ENCODE peak calls at places on chromosomes 4 and X, in eight cellular contexts. D, C, G, K, B, T, V and J are unnamed samples.

GRCh38 chr4:67393699-67394281 is 151.5 kb downstream of the CENPC start:
- DNase-seq in D (no peak), C (no peak), G (peak; percentile 55), K (peak; percentile 54), B (no peak), T (peak; percentile 46), V (peak; percentile 15), J (peak; percentile 15)

GRCh38 chr4:3442959-3443749 is 1.4 kb downstream of the HGFAC start:
- DNase-seq in D (peak; percentile 60), C (peak; percentile 52), G (peak; percentile 14), K (peak; percentile 20), B (peak; percentile 50), T (peak; percentile 96), V (peak; percentile 77), J (no peak)

GRCh38 chrX:4710618-4711433 is 997.4 kb upstream of the PRKX start:
- DNase-seq in D (no peak), C (no peak), G (no peak), K (no peak), B (peak; percentile 12), T (no peak), V (peak; percentile 23), J (no peak)

GRCh38 chr4:140070369-140070768 is 83.6 kb downstream of the MAML3 start:
- DNase-seq in D (peak; percentile 23), C (no peak), G (no peak), K (no peak), B (no peak), T (no peak), V (no peak), J (no peak)

GRCh38 chr4:156948133-156948532 is 23.5 kb downstream of the PDGFC start:
- DNase-seq in D (no peak), C (no peak), G (no peak), K (no peak), B (no peak), T (no peak), V (no peak), J (no peak)

GRCh38 chr4:138062929-138063328 is 179.2 kb downstream of the SLC7A11 start:
- DNase-seq in D (no peak), C (no peak), G (peak; percentile 31), K (no peak), B (no peak), T (no peak), V (peak; percentile 22), J (no peak)

GRCh38 chr4:174398728-174399127 is 115.0 kb downstream of the CEP44 start:
- DNase-seq in D (no peak), C (no peak), G (peak; percentile 95), K (peak; percentile 72), B (no peak), T (no peak), V (no peak), J (peak; percentile 4)

GRCh38 chr4:66590488-66591215 is 920.4 kb upstream of the EPHA5 start:
- DNase-seq in D (no peak), C (no peak), G (peak; percentile 13), K (no peak), B (no peak), T (no peak), V (no peak), J (no peak)

GRCh38 chr4:52979821-52980590 is 117.9 kb downstream of the RASL11B start:
- DNase-seq in D (no peak), C (no peak), G (no peak), K (no peak), B (no peak), T (no peak), V (no peak), J (no peak)

GRCh38 chrX:39212456-39212855 is 411.2 kb downstream of the MID1IP1 start:
- DNase-seq in D (peak; percentile 10), C (no peak), G (no peak), K (no peak), B (no peak), T (no peak), V (no peak), J (no peak)

GRCh38 chr4:8182294-8182693 is 16.8 kb upstream of the SH3TC1 start:
- DNase-seq in D (no peak), C (no peak), G (no peak), K (no peak), B (no peak), T (no peak), V (no peak), J (no peak)

GRCh38 chr4:74796631-74797030 is 2.3 kb upstream of the BTC start:
- DNase-seq in D (no peak), C (no peak), G (no peak), K (no peak), B (no peak), T (no peak), V (no peak), J (no peak)

GRCh38 chr4:154013576-154013975 is 224.7 kb upstream of the SFRP2 start:
- DNase-seq in D (no peak), C (no peak), G (no peak), K (no peak), B (peak; percentile 80), T (no peak), V (no peak), J (no peak)

GRCh38 chr4:154014401-154015105 is 225.7 kb upstream of the SFRP2 start:
- DNase-seq in D (no peak), C (no peak), G (peak; percentile 2), K (peak; percentile 13), B (peak; percentile 90), T (no peak), V (no peak), J (no peak)

GRCh38 chr4:154024097-154024496 is 235.2 kb upstream of the SFRP2 start:
- DNase-seq in D (no peak), C (no peak), G (no peak), K (no peak), B (peak; percentile 43), T (no peak), V (peak; percentile 36), J (no peak)

DNA sequence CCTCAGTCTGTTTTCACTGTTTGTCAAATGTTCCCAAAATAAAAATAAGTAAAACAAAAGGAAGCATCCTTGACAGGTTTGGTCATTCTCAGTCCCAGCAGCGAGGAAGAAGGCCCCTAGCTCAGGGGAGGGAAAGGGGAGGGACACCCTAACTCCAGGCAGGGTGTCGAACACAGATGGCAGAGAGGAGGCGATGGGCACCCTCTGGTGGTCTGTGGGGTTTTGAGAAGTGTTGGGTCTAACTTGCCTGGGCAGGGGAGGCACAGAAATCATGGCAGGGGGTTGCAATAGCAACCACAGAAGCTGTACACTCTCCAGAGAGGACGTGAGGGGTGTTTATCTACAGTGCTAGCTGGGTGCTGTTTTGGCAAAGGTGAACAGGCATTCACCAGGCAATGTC is 229.8 kb upstream of the SFRP2 start:
- DNase-seq in D (peak; percentile 48), C (no peak), G (no peak), K (no peak), B (peak; percentile 87), T (no peak), V (peak; percentile 26), J (no peak)
- TF ChIP-seq CTCF in D (peak; percentile 59), C (peak; percentile 30), G (peak; percentile 2), K (no peak), B (peak; percentile 89), T (no peak), V (no peak), J (no peak)

GRCh38 chrX:43333543-43333942 is 322.6 kb upstream of the MAOA start:
- DNase-seq in D (no peak), C (no peak), G (no peak), K (no peak), B (no peak), T (no peak), V (no peak), J (no peak)
- TF ChIP-seq CTCF in D (peak; percentile 29), C (peak; percentile 47), G (no peak), K (peak; percentile 18), B (no peak), T (no peak), V (peak; percentile 23), J (no peak)

GRCh38 chrX:71650333-71650969 is 16.9 kb upstream of the LOC101059915 start:
- DNase-seq in D (no peak), C (no peak), G (no peak), K (no peak), B (peak; percentile 29), T (peak; percentile 50), V (no peak), J (no peak)
- TF ChIP-seq CTCF in D (no peak), C (peak; percentile 15), G (no peak), K (no peak), B (peak; percentile 62), T (peak; percentile 40), V (no peak), J (no peak)

DNA sequence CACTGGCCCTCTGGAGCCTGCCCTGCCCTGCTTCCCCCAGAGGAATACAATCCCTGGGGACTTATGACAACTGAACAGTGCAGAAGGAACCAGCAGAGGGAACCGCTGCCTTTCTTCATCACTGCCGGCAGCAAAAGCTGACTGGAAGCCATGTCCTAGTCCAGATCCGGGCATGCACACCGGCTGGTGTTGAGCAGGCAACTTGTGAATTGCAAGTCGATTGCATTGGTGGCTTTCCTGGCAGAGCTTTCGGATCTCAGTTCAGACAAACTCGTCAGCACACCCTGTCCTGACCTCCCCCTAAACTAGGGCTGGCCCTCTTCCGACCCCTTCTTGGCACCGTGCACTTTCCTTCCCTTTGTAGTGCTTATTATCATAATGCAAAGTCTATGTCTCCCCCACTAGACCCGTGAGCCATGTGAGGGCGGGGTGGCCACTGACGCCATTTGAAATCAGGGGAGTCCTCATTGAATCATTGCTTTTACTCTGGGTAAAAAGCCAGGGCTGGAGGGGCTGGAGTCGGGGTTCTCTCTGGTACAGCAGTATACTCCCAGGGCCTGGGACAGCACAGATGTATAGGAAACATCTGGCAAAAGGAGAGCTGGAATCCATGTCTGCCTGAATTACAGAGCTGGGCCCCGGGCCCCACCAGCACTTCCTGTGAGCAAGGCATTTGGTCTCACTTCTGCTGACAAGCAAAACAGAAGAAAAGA is 1.8 kb downstream of the ARHGAP4 start:
- DNase-seq in D (peak; percentile 66), C (no peak), G (peak; percentile 53), K (peak; percentile 51), B (peak; percentile 81), T (peak; percentile 54), V (no peak), J (no peak)
- TF ChIP-seq CTCF in D (peak; percentile 67), C (peak; percentile 22), G (peak; percentile 9), K (peak; percentile 35), B (peak; percentile 71), T (no peak), V (no peak), J (no peak)

DNA sequence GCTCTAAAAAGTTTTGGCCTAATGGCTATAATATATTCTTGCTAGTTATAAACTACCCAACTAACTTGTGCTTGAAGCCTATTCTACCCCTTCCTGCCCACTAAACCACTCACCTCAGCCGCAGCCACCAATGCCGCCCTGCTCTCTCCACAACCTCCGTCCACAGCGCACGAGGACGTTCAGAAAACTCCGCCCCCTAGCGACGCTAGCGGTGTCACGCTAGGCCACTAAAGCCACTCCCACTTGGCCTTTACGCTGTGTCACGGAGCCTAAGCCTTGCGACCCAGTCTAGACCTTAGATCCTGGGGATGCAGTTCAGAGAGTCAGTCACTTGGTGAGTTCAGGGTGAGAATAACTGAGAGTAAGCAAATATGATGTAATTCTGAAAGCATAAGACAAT is at the start of gene TEX11:
- DNase-seq in D (no peak), C (no peak), G (no peak), K (no peak), B (no peak), T (no peak), V (no peak), J (no peak)
- TF ChIP-seq CTCF in D (no peak), C (no peak), G (no peak), K (no peak), B (no peak), T (no peak), V (no peak), J (no peak)